ENCODE peak calls at places on chromosomes 12 and 14, in seven cellular contexts. F is IMR-90, R is mesenchymal stem cell, C is neuronal stem cell, E is H9, N is mesendoderm, J is H1. H is an unnamed sample.
A peak's percentile ranks its signal among the peaks of the same experiment; 100 is the strongest.

GRCh38 chr12:109510196-109510595 is 32.8 kb downstream of the UBE3B start:
- DNase-seq in F (no peak), R (no peak), C (no peak), E (no peak), N (no peak), J (no peak), H (no peak)

GRCh38 chr12:113154351-113154973 is 4.9 kb downstream of the CFAP73 start:
- DNase-seq in F (peak; percentile 28), R (peak; percentile 25), C (no peak), E (peak; percentile 91), N (peak; percentile 70), J (peak; percentile 44), H (no peak)

GRCh38 chr12:55446334-55446733 is 2.5 kb downstream of the OR6C2 start:
- DNase-seq in F (no peak), R (no peak), C (no peak), E (no peak), N (peak; percentile 11), J (no peak), H (no peak)

GRCh38 chr12:109153711-109154434 is 37.5 kb downstream of the ACACB start:
- DNase-seq in F (no peak), R (no peak), C (peak; percentile 3), E (peak; percentile 57), N (peak; percentile 37), J (no peak), H (no peak)

GRCh38 chr14:103563089-103563620 is 395 bp downstream of the COA8 start:
- DNase-seq in F (no peak), R (no peak), C (no peak), E (no peak), N (no peak), J (no peak), H (peak; percentile 98)

GRCh38 chr12:124456133-124456651 is 111.2 kb downstream of the NCOR2 start:
- DNase-seq in F (no peak), R (no peak), C (no peak), E (no peak), N (no peak), J (no peak), H (no peak)

GRCh38 chr14:73825551-73826188 is 26.0 kb upstream of the PTGR2 start:
- DNase-seq in F (peak; percentile 78), R (peak; percentile 81), C (peak; percentile 45), E (peak; percentile 77), N (peak; percentile 78), J (peak; percentile 27), H (peak; percentile 94)

GRCh38 chr12:6268484-6269157 is 41.9 kb upstream of the PLEKHG6 start:
- DNase-seq in F (no peak), R (no peak), C (no peak), E (no peak), N (no peak), J (no peak), H (no peak)

GRCh38 chr12:117178745-117179144 is 11.5 kb downstream of the FBXO21 start:
- DNase-seq in F (no peak), R (no peak), C (no peak), E (no peak), N (no peak), J (no peak), H (no peak)

GRCh38 chr14:37623552-37623951 is 28.1 kb downstream of the TTC6 start:
- DNase-seq in F (peak; percentile 81), R (peak; percentile 41), C (no peak), E (no peak), N (no peak), J (no peak), H (no peak)

GRCh38 chr14:74531467-74531866 is 37.9 kb downstream of the ISCA2 start:
- DNase-seq in F (peak; percentile 22), R (peak; percentile 21), C (no peak), E (peak; percentile 90), N (peak; percentile 77), J (peak; percentile 23), H (peak; percentile 4)

GRCh38 chr14:60349663-60350365 is 100.8 kb downstream of the PPM1A start:
- DNase-seq in F (peak; percentile 56), R (peak; percentile 47), C (no peak), E (peak; percentile 41), N (peak; percentile 63), J (no peak), H (peak; percentile 68)

GRCh38 chr12:89080797-89081470 is 271.4 kb downstream of the DUSP6 start:
- DNase-seq in F (peak; percentile 30), R (peak; percentile 18), C (no peak), E (no peak), N (peak; percentile 65), J (no peak), H (no peak)

GRCh38 chr14:33686218-33686617 is 264.7 kb downstream of the EGLN3 start:
- DNase-seq in F (peak; percentile 7), R (peak; percentile 30), C (no peak), E (no peak), N (no peak), J (no peak), H (no peak)

GRCh38 chr14:87229131-87229530 is 763.9 kb downstream of the GALC start:
- DNase-seq in F (no peak), R (no peak), C (no peak), E (no peak), N (no peak), J (no peak), H (no peak)

GRCh38 chr14:104107611-104108569 is 22.4 kb downstream of the ASPG start:
- DNase-seq in F (no peak), R (no peak), C (no peak), E (peak; percentile 37), N (no peak), J (no peak), H (no peak)

GRCh38 chr14:99666533-99666932 is 17.6 kb upstream of the CYP46A1 start:
- DNase-seq in F (no peak), R (no peak), C (no peak), E (no peak), N (no peak), J (no peak), H (no peak)

GRCh38 chr14:99662846-99663245 is 17.9 kb downstream of the HHIPL1 start:
- DNase-seq in F (no peak), R (no peak), C (no peak), E (no peak), N (no peak), J (no peak), H (no peak)

GRCh38 chr14:99664636-99665273 is 19.3 kb upstream of the CYP46A1 start:
- DNase-seq in F (no peak), R (peak; percentile 42), C (no peak), E (no peak), N (no peak), J (no peak), H (no peak)

GRCh38 chr14:99667045-99667444 is 17.1 kb upstream of the CYP46A1 start:
- DNase-seq in F (no peak), R (no peak), C (no peak), E (no peak), N (no peak), J (no peak), H (no peak)

DNA sequence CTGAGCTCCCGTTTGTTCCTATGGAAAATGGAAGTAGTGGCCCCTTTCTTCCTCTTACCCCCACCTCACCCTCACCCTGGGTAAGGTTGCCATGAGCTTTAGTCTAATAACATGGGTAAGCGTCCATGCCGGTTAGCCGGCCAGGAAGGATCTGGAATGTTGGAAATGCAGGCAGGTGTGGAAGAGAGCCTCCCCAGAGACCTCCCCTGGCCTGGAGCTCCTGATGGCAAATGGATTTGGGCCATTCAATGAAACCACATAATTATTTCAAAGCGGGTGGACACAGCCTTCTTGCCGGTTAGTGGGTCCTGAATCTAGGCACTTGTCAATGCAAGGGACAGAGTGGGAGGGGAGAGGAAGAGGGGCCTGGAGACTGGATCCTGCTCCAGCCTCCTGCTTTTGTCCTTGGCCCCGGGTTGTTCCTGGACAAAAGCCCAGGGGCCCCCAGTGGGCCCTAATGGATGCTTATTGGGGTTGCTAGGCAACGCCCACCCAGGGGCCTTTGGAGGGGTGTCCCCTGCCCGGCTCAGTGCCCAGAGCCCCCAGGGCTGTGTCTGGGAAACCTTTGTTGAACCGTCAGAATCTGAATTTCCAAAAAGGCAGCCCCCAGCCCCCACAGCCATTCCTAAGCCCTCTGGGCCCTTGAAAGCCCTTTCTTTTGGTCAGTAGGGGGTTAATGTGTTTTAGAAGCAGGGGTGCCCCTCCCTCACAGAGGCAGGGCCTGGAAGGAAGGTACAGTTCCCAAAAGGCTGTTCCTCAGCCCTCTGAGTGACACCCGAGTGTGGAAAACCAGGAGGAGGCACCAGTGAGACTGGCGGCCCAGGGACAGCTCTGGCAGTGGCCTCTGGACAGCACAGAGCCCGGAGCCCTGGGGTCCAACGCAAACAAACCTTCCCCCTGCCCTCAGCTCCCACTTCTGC is 19.0 kb downstream of the HHIPL1 start:
- DNase-seq in F (no peak), R (no peak), C (no peak), E (peak; percentile 85), N (peak; percentile 88), J (peak; percentile 88), H (peak; percentile 60)
- H2AK5ac ChIP-seq in F (no peak overlapping the region), R (no peak overlapping the region), C (peak overlapping the region; percentile 83), E (no peak overlapping the region), N (no peak overlapping the region), J (no peak overlapping the region), H (peak overlapping the region; percentile 9)

GRCh38 chr12:95358111-95359083 is 115.6 kb upstream of the METAP2 start:
- DNase-seq in F (peak; percentile 39), R (peak; percentile 36), C (no peak), E (no peak), N (no peak), J (no peak), H (no peak)
- H3K9ac ChIP-seq in F (no peak overlapping the region), R (no peak overlapping the region), C (no peak overlapping the region), E (no peak overlapping the region), N (no peak overlapping the region), J (no peak overlapping the region), H (no peak overlapping the region)

DNA sequence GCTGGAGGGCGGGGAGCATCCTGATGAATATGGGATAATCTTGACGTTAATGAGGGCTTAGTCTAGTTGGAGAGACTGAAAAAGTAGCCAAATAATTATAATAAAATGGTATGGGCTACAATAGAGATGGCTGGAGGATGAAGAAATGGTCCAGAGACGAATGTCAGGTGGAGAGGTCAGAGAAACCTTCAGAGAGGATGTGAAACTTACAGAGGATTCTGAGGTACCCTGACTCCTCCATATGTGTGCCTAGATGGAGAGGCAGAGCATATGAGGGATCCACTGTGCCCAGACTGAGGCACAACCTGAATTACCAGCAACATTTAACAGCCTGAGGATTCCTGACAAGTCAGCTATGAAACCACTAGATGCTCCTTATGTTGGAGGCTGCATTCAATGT is 417.0 kb downstream of the ATP23 start:
- DNase-seq in F (no peak), R (no peak), C (no peak), E (no peak), N (no peak), J (no peak), H (no peak)
- H2BK5ac ChIP-seq in F (no peak overlapping the region), R (peak overlapping the region; percentile 14), C (no peak overlapping the region), E (no peak overlapping the region), N (no peak overlapping the region), J (no peak overlapping the region), H (no peak overlapping the region)

GRCh38 chr14:102560436-102561261 is 31.8 kb upstream of the RCOR1 start:
- DNase-seq in F (no peak), R (no peak), C (no peak), E (no peak), N (no peak), J (no peak), H (no peak)

GRCh38 chr14:102557434-102558226 is 34.8 kb upstream of the RCOR1 start:
- DNase-seq in F (no peak), R (no peak), C (no peak), E (no peak), N (no peak), J (no peak), H (no peak)

GRCh38 chr14:102558566-102558965 is 33.9 kb upstream of the RCOR1 start:
- DNase-seq in F (no peak), R (no peak), C (no peak), E (no peak), N (no peak), J (no peak), H (no peak)

GRCh38 chr14:102556098-102556677 is 36.3 kb upstream of the RCOR1 start:
- DNase-seq in F (no peak), R (no peak), C (no peak), E (no peak), N (no peak), J (no peak), H (no peak)

GRCh38 chr14:102554835-102555819 is 37.3 kb upstream of the RCOR1 start:
- DNase-seq in F (no peak), R (peak; percentile 38), C (peak; percentile 47), E (peak; percentile 90), N (peak; percentile 88), J (no peak), H (no peak)
- H2AK5ac ChIP-seq in F (no peak overlapping the region), R (no peak overlapping the region), C (peak overlapping the region; percentile 89), E (no peak overlapping the region), N (no peak overlapping the region), J (peak overlapping the region; percentile 56), H (peak overlapping the region; percentile 87)

H was measured in trophoblast cell.